ENCODE peak calls at places on chromosomes 1 and 21, in four cellular contexts. P is GM12878, Z is K562, T is HL-60. W is an unnamed sample.

GRCh38 chr21:44582055-44582454 is 1.7 kb upstream of the KRTAP10-5 start:
- DNase-seq in Z (peak), P (no peak), T (no peak), W (no peak)

GRCh38 chr1:223776075-223776814 is 63.9 kb downstream of the CAPN2 start:
- DNase-seq in P (no peak), T (no peak), Z (peak), W (no peak)

GRCh38 chr1:24683713-24684162 is 40.6 kb downstream of the SRRM1 start:
- DNase-seq in Z (peak), P (no peak), T (no peak), W (no peak)

GRCh38 chr1:186541003-186541402 is 80.1 kb upstream of the PDC start:
- DNase-seq in T (no peak), P (no peak), Z (no peak), W (no peak)

GRCh38 chr21:37780991-37781983 is 135.0 kb downstream of the KCNJ6 start:
- DNase-seq in Z (no peak), P (no peak), T (no peak), W (no peak)

GRCh38 chr21:26659181-26659580 is 86.1 kb upstream of the CYYR1 start:
- DNase-seq in P (no peak), T (no peak), Z (no peak), W (no peak)

GRCh38 chr1:109642610-109643009 is 13.3 kb upstream of the GSTM4 start:
- DNase-seq in Z (no peak), T (no peak), P (no peak), W (no peak)

GRCh38 chr1:226697608-226698544 is 41.2 kb downstream of the ITPKB start:
- DNase-seq in Z (no peak), P (no peak), T (no peak), W (no peak)

GRCh38 chr1:210978316-210978993 is 155.5 kb downstream of the KCNH1 start:
- DNase-seq in Z (no peak), T (no peak), P (no peak), W (no peak)

GRCh38 chr1:23393706-23394105 is 24.1 kb upstream of the ZNF436 start:
- DNase-seq in T (no peak), Z (no peak), P (no peak), W (no peak)

GRCh38 chr1:117178756-117179155 is 32.0 kb downstream of the VTCN1 start:
- DNase-seq in Z (no peak), P (no peak), T (no peak), W (no peak)

GRCh38 chr1:81802601-81803422 is 2.1 kb downstream of the ADGRL2 start:
- DNase-seq in T (no peak), Z (no peak), P (no peak), W (peak)

GRCh38 chr1:10687782-10688408 is 108.6 kb downstream of the CASZ1 start:
- DNase-seq in P (no peak), T (no peak), Z (no peak), W (no peak)

GRCh38 chr1:33852711-33853110 is 11.2 kb upstream of the HMGB4 start:
- DNase-seq in T (no peak), Z (no peak), P (no peak), W (no peak)

GRCh38 chr1:25618433-25618808 is 1.8 kb downstream of the MAN1C1 start:
- DNase-seq in T (no peak), Z (no peak), P (no peak), W (no peak)

GRCh38 chr1:231626535-231626950 is at the start of gene DISC1:
- DNase-seq in T (peak), P (no peak), Z (peak), W (peak)

GRCh38 chr1:207088731-207089626 is at the start of gene C4BPB:
- DNase-seq in T (no peak), Z (no peak), P (no peak), W (no peak)

GRCh38 chr1:192809286-192810252 is 730 bp downstream of the RGS2 start:
- DNase-seq in Z (peak), T (peak), P (no peak), W (no peak)

GRCh38 chr1:59029768-59030167 is 245.9 kb upstream of the JUN start:
- DNase-seq in Z (no peak), P (no peak), T (no peak), W (no peak)

GRCh38 chr1:36540056-36540455 is 57.3 kb upstream of the CSF3R start:
- DNase-seq in T (no peak), P (no peak), Z (no peak), W (no peak)

GRCh38 chr1:234970731-234971476 is 157.7 kb downstream of the TOMM20 start:
- DNase-seq in Z (no peak), T (peak), P (no peak), W (no peak)

GRCh38 chr1:19942088-19942487 is 18.7 kb upstream of the PLA2G2E start:
- DNase-seq in T (no peak), Z (no peak), P (no peak), W (no peak)

GRCh38 chr1:31102501-31102950 is 37.0 kb upstream of the PUM1 start:
- DNase-seq in Z (no peak), T (peak), P (no peak), W (no peak)

DNA sequence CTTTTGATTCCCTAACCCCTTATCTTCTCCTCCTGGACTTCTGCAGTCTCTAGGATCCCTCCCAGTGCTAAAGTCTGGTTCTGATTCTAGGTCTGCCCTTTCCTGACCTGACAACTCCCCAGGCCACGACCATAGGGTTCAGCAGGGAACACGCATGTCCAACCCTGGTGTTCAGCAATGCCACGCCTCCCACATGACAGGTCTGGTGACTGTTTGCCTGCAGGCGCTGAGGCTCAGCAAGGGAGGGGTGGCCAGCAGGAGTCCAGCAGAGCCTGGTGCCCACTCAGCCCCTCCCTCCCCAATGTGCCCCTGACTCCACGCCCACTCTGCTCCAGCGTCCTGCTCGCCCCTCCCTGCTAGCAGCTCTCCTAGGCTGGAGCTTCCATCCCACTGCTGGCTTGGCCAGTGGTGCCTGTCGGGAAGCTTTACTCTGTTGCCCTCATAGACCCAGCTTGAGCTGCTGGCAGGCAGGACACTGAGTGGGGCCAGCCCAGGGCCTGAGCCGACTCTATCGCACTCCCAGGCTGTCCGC is 17.3 kb downstream of the SLC9A1 start:
- DNase-seq in P (no peak), Z (peak), T (peak), W (no peak)
- TF ChIP-seq SPI1 in P (no peak), Z (no peak), T (no peak), W (no peak)

DNA sequence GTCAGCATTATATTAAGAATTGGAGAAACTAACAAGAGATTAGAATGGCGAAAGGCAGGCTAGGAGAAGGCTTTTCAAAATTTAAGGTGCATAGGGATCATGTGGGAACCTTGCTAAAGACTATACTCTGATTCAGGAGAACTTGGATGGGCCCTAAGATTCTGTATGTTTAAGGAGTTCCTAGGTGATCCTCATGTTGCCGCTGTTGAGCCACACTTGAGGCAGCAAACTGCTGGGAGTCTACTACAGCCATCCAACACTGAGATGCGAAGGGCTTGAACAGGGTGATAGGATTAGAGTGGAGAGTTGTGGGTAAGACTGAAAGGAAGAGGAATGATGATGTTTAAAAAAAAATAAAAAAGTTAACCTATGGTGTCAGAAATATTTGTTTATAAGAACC is 1013.2 kb downstream of the MRPL39 start:
- DNase-seq in T (no peak), P (no peak), Z (peak), W (no peak)
- TF ChIP-seq SPI1 in T (no peak), P (no peak), Z (no peak), W (no peak)

GRCh38 chr1:219550171-219550570 is 62.7 kb downstream of the ZC3H11B start:
- DNase-seq in T (no peak), P (no peak), Z (no peak), W (no peak)

GRCh38 chr1:219549215-219549614 is 63.7 kb downstream of the ZC3H11B start:
- DNase-seq in P (no peak), T (no peak), Z (no peak), W (no peak)

GRCh38 chr1:219555802-219556201 is 57.1 kb downstream of the ZC3H11B start:
- DNase-seq in T (no peak), P (no peak), Z (no peak), W (no peak)

GRCh38 chr1:219555031-219555667 is 57.8 kb downstream of the ZC3H11B start:
- DNase-seq in T (no peak), P (no peak), Z (no peak), W (no peak)

DNA sequence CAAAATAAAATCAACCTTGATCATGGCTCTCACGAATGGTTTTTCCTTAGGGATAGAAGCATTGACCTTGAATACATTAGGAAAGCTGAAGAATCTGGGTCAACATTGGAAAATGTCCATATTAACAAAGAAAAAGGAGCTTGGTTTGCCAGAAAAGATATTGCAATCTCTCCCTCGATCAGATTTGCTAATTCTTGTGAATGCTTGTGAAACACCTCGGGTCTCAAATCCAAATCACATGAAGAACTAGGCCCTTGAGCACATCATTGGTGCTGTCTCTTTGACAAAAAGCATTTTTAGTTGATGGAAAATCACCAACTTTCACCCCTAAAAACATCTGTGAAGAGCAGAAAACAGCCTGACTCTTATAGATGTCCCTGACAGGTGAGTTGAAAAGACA is 58.8 kb downstream of the ZC3H11B start:
- DNase-seq in Z (no peak), T (no peak), P (no peak), W (no peak)
- TF ChIP-seq SPI1 in Z (no peak), T (no peak), P (no peak), W (no peak)

DNA sequence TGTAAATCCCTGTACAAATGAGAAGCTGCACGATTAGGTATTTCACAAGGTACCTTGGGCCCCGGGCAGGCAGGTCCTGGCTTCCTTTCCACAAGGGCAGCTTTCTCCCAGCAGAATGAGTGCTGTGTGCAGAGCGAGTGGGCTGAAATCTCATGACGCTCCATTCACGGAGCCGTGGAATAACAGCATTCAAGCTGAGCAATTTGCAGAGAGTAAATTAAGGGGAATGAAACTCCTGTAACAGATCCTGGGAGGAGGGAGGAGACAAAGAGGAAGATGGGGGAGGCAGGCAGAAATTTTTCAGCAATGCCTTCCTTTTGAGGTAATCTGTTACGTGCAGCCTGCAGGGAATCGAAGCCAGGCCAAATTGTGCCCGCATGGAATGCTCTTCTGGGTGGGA is 239.9 kb downstream of the TNR start:
- DNase-seq in Z (no peak), P (no peak), T (no peak), W (no peak)
- TF ChIP-seq SPI1 in Z (no peak), P (no peak), T (no peak), W (no peak)

DNA sequence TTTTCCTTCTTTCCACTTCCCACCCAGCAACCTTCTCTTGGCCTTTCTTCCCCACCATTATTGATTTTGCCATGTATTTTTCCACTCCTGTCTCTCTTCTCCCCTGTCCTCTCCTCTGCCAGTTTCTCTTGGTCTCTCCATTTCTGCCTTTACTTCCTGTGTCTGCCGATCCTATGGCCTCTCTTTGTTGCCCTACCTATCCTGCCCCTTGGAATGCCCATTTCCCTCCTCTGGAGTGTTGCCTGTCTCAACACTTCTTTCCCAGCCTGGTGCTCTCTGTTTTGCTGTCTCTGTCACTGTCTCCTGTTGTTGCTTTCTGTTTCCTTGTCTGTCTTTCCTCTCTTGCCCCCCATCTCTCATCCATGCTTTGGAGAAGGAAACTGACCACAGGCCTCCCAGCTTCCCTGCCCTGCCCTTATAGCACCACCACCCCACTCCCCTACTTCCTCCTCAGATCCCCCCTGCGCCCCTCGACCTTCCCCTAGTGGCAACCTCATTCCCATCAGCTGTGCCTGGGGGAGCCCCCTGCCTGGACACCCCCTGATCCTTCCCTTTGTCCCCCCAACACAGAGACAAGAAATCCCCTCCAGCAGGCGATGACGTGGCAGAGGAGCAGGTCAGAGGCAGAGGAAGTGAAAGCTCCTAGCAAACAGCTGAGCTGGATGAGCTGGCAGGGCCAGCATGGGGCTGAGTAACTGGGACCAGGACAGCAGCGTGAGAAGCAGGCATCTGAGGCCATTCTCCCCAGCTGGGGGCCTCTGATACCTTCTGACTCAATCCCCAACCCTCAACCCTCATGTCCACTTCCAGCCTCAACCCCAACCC is 6.6 kb upstream of the ETV3L start:
- DNase-seq in T (no peak), Z (peak), P (peak), W (peak)
- TF ChIP-seq SPI1 in T (peak), Z (peak), P (peak), W (peak)